ENCODE peak calls at places on chromosomes 2 and 18, in nine cellular contexts. M, Y, C, B, E, H, P, L and J are unnamed samples.

GRCh38 chr2:28325173-28325566 is 67.5 kb upstream of the FOSL2 start:
- DNase-seq in M (no peak), Y (peak; percentile 78), C (no peak), B (no peak), E (no peak), H (no peak), P (no peak), L (no peak), J (no peak)

GRCh38 chr2:127084611-127085031 is 22.3 kb downstream of the BIN1 start:
- DNase-seq in M (no peak), Y (no peak), C (no peak), B (no peak), E (no peak), H (no peak), P (no peak), L (no peak), J (no peak)

GRCh38 chr18:63505566-63506335 is 29.0 kb downstream of the SERPINB5 start:
- DNase-seq in M (no peak), Y (no peak), C (peak; percentile 9), B (no peak), E (peak; percentile 40), H (no peak), P (peak; percentile 19), L (no peak), J (peak; percentile 27)

GRCh38 chr2:237199082-237199481 is 113.4 kb downstream of the COPS8 start:
- DNase-seq in M (no peak), Y (no peak), C (no peak), B (no peak), E (no peak), H (no peak), P (no peak), L (no peak), J (no peak)

GRCh38 chr18:67282796-67283195 is 233.7 kb downstream of the DSEL start:
- DNase-seq in M (no peak), Y (no peak), C (no peak), B (no peak), E (no peak), H (no peak), P (no peak), L (no peak), J (no peak)

GRCh38 chr18:59354731-59355130 is 4.3 kb downstream of the LMAN1 start:
- DNase-seq in M (no peak), Y (no peak), C (no peak), B (no peak), E (no peak), H (no peak), P (no peak), L (no peak), J (peak; percentile 15)

GRCh38 chr18:50947899-50948298 is 19.9 kb upstream of the ELAC1 start:
- DNase-seq in M (no peak), Y (no peak), C (no peak), B (no peak), E (no peak), H (no peak), P (no peak), L (no peak), J (peak; percentile 23)

GRCh38 chr18:23106575-23106974 is 28.7 kb upstream of the CABLES1 start:
- DNase-seq in M (no peak), Y (no peak), C (no peak), B (no peak), E (no peak), H (no peak), P (peak; percentile 88), L (no peak), J (no peak)

GRCh38 chr2:221309888-221310287 is 262.2 kb downstream of the EPHA4 start:
- DNase-seq in M (no peak), Y (no peak), C (no peak), B (no peak), E (no peak), H (no peak), P (no peak), L (no peak), J (no peak)

GRCh38 chr18:9731380-9731779 is 23.3 kb downstream of the RAB31 start:
- DNase-seq in M (no peak), Y (no peak), C (no peak), B (no peak), E (no peak), H (no peak), P (no peak), L (no peak), J (no peak)

GRCh38 chr2:10265328-10266132 is 37.2 kb upstream of the HPCAL1 start:
- DNase-seq in M (no peak), Y (no peak), C (no peak), B (peak; percentile 31), E (no peak), H (no peak), P (no peak), L (no peak), J (no peak)

GRCh38 chr2:54083021-54083420 is 32.4 kb upstream of the ACYP2 start:
- DNase-seq in M (no peak), Y (no peak), C (peak; percentile 30), B (no peak), E (no peak), H (no peak), P (no peak), L (no peak), J (peak; percentile 21)

GRCh38 chr2:236743623-236744280 is 174.1 kb downstream of the ACKR3 start:
- DNase-seq in M (no peak), Y (no peak), C (no peak), B (no peak), E (no peak), H (no peak), P (no peak), L (no peak), J (no peak)

GRCh38 chr2:188746727-188747126 is 227.4 kb upstream of the COL3A1 start:
- DNase-seq in M (no peak), Y (no peak), C (no peak), B (no peak), E (no peak), H (no peak), P (no peak), L (no peak), J (no peak)

GRCh38 chr2:165008916-165009315 is 53.6 kb upstream of the SLC38A11 start:
- DNase-seq in M (no peak), Y (no peak), C (no peak), B (no peak), E (no peak), H (no peak), P (no peak), L (no peak), J (no peak)

GRCh38 chr18:75173125-75173432 is 35.9 kb downstream of the PTGR3 start:
- DNase-seq in M (no peak), Y (peak; percentile 89), C (no peak), B (no peak), E (peak; percentile 13), H (no peak), P (no peak), L (no peak), J (no peak)

GRCh38 chr2:196183172-196183473 is 11.7 kb upstream of the STK17B start:
- DNase-seq in M (no peak), Y (no peak), C (no peak), B (no peak), E (no peak), H (no peak), P (no peak), L (no peak), J (no peak)

GRCh38 chr2:200509227-200509607 is 651 bp downstream of the KCTD18 start:
- DNase-seq in M (no peak), Y (no peak), C (no peak), B (no peak), E (peak; percentile 27), H (no peak), P (no peak), L (no peak), J (peak; percentile 59)

DNA sequence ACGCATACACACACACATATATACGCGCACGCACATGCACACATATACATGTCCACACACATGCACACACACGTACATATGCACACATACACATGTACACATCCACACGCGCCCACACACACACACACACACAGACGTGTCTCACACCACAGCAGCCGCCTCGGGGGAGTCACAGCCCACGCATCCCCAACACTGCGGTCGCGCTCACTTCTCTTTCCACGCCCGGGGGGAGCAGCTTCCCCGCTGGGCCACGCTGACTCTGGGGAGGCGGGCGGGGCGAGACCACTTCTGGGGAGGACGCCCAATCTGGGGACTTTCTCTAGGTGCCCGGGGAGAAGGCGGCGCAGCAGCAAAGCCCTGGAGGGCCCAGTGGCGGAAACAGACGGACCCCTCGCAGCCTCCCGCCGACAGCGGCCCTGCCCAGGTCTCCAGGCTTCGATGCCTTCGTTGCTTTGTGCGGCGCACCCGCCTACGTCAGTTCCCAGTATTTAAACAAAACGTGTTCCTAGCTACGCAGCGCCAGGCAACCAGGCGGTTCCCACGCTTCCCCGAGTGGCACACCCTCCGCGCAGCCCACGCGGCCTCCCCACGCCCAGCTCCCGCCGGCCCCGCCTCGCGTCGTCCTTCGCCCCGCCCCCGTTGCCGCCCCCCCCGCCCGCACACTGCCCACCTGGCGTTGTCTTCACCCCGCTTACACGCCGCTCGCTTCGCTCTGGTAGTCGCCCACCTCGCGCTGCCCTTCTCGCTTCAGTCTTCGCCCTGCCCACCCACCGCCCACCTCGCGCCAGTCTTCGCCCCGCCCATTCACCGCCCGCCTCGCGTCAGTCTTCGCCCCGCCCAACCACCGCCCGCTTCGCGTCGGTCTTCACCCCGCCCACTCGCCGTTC is 810 bp upstream of the RBFA start:
- DNase-seq in M (no peak), Y (no peak), C (no peak), B (no peak), E (peak; percentile 18), H (no peak), P (no peak), L (no peak), J (peak; percentile 99)
- TF ChIP-seq POLR2A in M (no peak), Y (no peak), C (peak; percentile 71), B (no peak), E (peak; percentile 52), H (no peak), P (no peak), L (peak; percentile 47), J (no peak)

GRCh38 chr2:43226955-43227829 is 786 bp upstream of the ZFP36L2 start:
- DNase-seq in M (peak; percentile 97), Y (peak; percentile 99), C (peak; percentile 98), B (peak; percentile 98), E (peak; percentile 89), H (peak; percentile 97), P (peak; percentile 47), L (peak; percentile 91), J (peak; percentile 91)
- TF ChIP-seq POLR2A in M (no peak), Y (no peak), C (peak; percentile 66), B (no peak), E (peak; percentile 68), H (no peak), P (no peak), L (peak; percentile 55), J (peak; percentile 63)

GRCh38 chr2:85583667-85584353 is 421 bp upstream of the VAMP5 start:
- DNase-seq in M (no peak), Y (no peak), C (no peak), B (no peak), E (no peak), H (no peak), P (no peak), L (no peak), J (no peak)
- TF ChIP-seq POLR2A in M (no peak), Y (no peak), C (no peak), B (no peak), E (no peak), H (no peak), P (no peak), L (no peak), J (no peak)

DNA sequence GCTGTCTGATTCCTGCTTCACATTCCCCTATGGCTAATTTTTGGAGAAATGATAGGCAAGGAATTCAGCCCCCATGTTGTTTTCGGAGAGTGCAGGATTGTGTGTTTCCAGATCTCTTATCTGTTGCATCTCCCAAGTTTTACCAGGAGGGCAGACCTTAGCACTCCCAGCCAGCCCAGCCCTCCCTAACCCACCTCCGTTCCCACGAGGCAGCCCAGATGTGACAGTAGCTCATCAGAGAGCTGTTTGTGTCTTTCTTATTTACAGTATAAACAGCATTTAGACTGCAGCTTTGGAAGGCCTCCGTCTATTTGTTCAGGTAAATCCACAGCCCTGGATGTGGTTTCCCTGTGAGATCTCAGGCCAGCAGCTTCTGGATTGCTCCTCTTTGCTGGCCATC is 91.6 kb downstream of the THNSL2 start:
- DNase-seq in M (no peak), Y (no peak), C (no peak), B (no peak), E (no peak), H (no peak), P (no peak), L (no peak), J (no peak)
- TF ChIP-seq POLR2A in M (no peak), Y (no peak), C (no peak), B (no peak), E (no peak), H (no peak), P (no peak), L (no peak), J (no peak)